ENCODE peak calls at places on chromosomes 5 and 9, in eight cellular contexts. P is GM23338; X is right atrium auricular region; B is left ventricle myocardium inferior; O is lower lobe of right lung; N is CD4-positive, alpha-beta T cell; A is dorsolateral prefrontal cortex; U is transverse colon. C is an unnamed sample.

GRCh38 chr5:28254846-28255245 is 1216.5 kb upstream of the CDH9 start:
- DNase-seq in P (no peak), X (no peak), B (no peak), O (no peak), N (no peak), A (no peak), U (no peak), C (no peak)

GRCh38 chr5:171495122-171495700 is 75.8 kb downstream of the FGF18 start:
- DNase-seq in P (peak), X (no peak), B (no peak), O (no peak), N (no peak), A (no peak), U (no peak), C (no peak)

GRCh38 chr5:108263338-108263737 is 118.6 kb downstream of the FBXL17 start:
- DNase-seq in P (no peak), X (no peak), B (no peak), O (no peak), N (no peak), A (no peak), U (no peak), C (no peak)

GRCh38 chr9:2210201-2210600 is 195.1 kb downstream of the SMARCA2 start:
- DNase-seq in P (no peak), X (no peak), B (no peak), O (no peak), N (no peak), A (no peak), U (no peak), C (no peak)

GRCh38 chr9:15206949-15207696 is 99.9 kb downstream of the TTC39B start:
- DNase-seq in P (no peak), X (no peak), B (no peak), O (no peak), N (no peak), A (no peak), U (no peak), C (no peak)

GRCh38 chr5:141758316-141758965 is 76.4 kb upstream of the ARAP3 start:
- DNase-seq in P (peak), X (no peak), B (no peak), O (no peak), N (no peak), A (no peak), U (no peak), C (no peak)

GRCh38 chr5:101995585-101995984 is 300.5 kb downstream of the SLCO4C1 start:
- DNase-seq in P (peak), X (no peak), B (no peak), O (no peak), N (no peak), A (no peak), U (no peak), C (no peak)

GRCh38 chr5:52893105-52893504 is 96.0 kb upstream of the ITGA2 start:
- DNase-seq in P (no peak), X (no peak), B (no peak), O (no peak), N (no peak), A (no peak), U (no peak), C (no peak)

GRCh38 chr5:146828385-146828784 is 50.2 kb downstream of the PPP2R2B start:
- DNase-seq in P (no peak), X (no peak), B (no peak), O (no peak), N (no peak), A (no peak), U (no peak), C (no peak)

GRCh38 chr9:135083831-135084230 is 3.6 kb upstream of the OLFM1 start:
- DNase-seq in P (no peak), X (no peak), B (no peak), O (peak), N (no peak), A (no peak), U (peak), C (no peak)

GRCh38 chr5:173638631-173639030 is 22.2 kb upstream of the BOD1 start:
- DNase-seq in P (no peak), X (no peak), B (no peak), O (no peak), N (no peak), A (no peak), U (no peak), C (no peak)

GRCh38 chr5:181028032-181028819 is 11.8 kb upstream of the BTNL9 start:
- DNase-seq in P (peak), X (no peak), B (no peak), O (no peak), N (no peak), A (no peak), U (no peak), C (no peak)

GRCh38 chr9:128552744-128553221 is 396 bp downstream of the SPTAN1 start:
- DNase-seq in P (peak), X (no peak), B (peak), O (peak), N (peak), A (peak), U (peak), C (no peak)

GRCh38 chr5:171571663-171572062 is 152.2 kb downstream of the FGF18 start:
- DNase-seq in P (no peak), X (no peak), B (no peak), O (no peak), N (no peak), A (no peak), U (no peak), C (no peak)

GRCh38 chr5:96683392-96683791 is 21.2 kb downstream of the CAST start:
- DNase-seq in P (no peak), X (no peak), B (no peak), O (no peak), N (no peak), A (no peak), U (no peak), C (no peak)
- H3K27ac ChIP-seq in P (no peak), X (no peak), B (no peak), O (no peak), N (no peak), A (no peak), U (no peak), C (no peak)

DNA sequence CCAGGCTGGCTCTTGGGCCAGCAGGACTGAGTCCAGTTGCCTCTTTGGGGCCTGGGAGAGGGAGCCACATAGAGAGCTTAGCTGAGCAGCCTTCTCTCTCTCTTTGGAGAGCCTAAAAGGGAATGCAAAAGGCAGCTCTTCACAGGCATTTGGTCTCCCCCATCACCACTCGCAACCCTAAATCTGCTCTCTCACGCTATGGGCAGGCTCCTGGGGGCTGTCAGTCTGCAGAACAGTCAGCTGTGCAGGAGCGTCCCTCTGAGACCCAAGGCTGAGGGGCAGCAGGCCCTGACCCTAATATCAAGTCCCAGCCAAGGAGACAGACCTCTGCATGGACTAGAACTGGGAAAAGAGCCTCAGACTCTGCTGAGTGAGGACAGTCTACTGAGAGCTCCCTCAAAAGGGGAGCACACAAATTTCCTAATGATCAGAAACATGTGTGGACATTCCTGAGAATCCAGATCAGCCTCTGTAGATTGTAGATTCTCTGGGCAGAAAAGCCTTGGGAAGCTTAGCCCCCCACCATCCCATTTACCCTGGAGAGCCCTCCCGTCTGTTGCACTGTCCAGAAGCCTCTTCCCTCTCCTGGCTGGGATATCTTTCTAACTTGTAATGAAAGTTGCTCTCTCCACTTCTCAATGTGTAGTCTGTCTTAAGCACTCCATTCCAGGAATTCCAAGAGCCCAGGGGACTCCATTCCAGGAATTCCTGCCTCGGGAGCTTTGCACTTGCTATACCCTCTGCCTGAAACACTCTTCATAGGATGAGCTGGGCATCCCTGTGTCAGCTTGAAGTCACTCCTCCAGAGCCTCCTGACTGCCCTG is 79.4 kb downstream of the FAM114A2 start:
- DNase-seq in P (peak), X (no peak), B (no peak), O (no peak), N (no peak), A (no peak), U (no peak), C (no peak)
- H3K27ac ChIP-seq in P (peak), X (no peak), B (no peak), O (peak), N (no peak), A (no peak), U (no peak), C (peak)

GRCh38 chr9:121650220-121651013 is 1.0 kb upstream of the DAB2IP start:
- DNase-seq in P (peak), X (no peak), B (peak), O (no peak), N (no peak), A (no peak), U (peak), C (no peak)
- H3K27ac ChIP-seq in P (no peak), X (peak), B (peak), O (no peak), N (no peak), A (peak), U (peak), C (peak)

GRCh38 chr5:1031306-1031959 is 22.8 kb downstream of the NKD2 start:
- DNase-seq in P (no peak), X (no peak), B (peak), O (no peak), N (no peak), A (no peak), U (no peak), C (no peak)

GRCh38 chr5:1029270-1029944 is 20.8 kb downstream of the NKD2 start:
- DNase-seq in P (no peak), X (no peak), B (peak), O (no peak), N (no peak), A (no peak), U (no peak), C (no peak)

GRCh38 chr5:1029945-1030625 is 21.5 kb downstream of the NKD2 start:
- DNase-seq in P (no peak), X (no peak), B (no peak), O (no peak), N (no peak), A (no peak), U (no peak), C (no peak)

GRCh38 chr5:1032011-1032410 is 23.4 kb downstream of the NKD2 start:
- DNase-seq in P (no peak), X (no peak), B (peak), O (peak), N (no peak), A (no peak), U (no peak), C (no peak)

GRCh38 chr5:1030801-1031271 is 22.2 kb downstream of the NKD2 start:
- DNase-seq in P (no peak), X (no peak), B (no peak), O (peak), N (no peak), A (no peak), U (no peak), C (no peak)
- H3K27ac ChIP-seq in P (no peak), X (no peak), B (no peak), O (no peak), N (no peak), A (no peak), U (no peak), C (no peak)

GRCh38 chr9:93587651-93588347 is 11.4 kb downstream of the PHF2 start:
- DNase-seq in P (no peak), X (peak), B (no peak), O (no peak), N (no peak), A (no peak), U (no peak), C (no peak)
- H3K27ac ChIP-seq in P (no peak), X (no peak), B (no peak), O (no peak), N (no peak), A (no peak), U (no peak), C (no peak)